ENCODE peak calls at places on chromosomes 12 and 14, in five cellular contexts. One of them, this sample, is unnamed.

GRCh38 chr14:37590096-37590809 is 4.8 kb downstream of the FOXA1 start:
- DNase-seq in pancreas: no peak
- DNase-seq in MCF 10A: no peak
- DNase-seq in Peyer's patch: no peak
- DNase-seq in NCI-H510A treated with DMSO at 0.1 percent for 48 hours: peak
- DNase-seq in this sample: no peak

GRCh38 chr12:40597133-40597532 is 95.1 kb upstream of the CNTN1 start:
- DNase-seq in pancreas: no peak
- DNase-seq in MCF 10A: no peak
- DNase-seq in Peyer's patch: no peak
- DNase-seq in NCI-H510A treated with DMSO at 0.1 percent for 48 hours: no peak
- DNase-seq in this sample: no peak

GRCh38 chr12:29228474-29229157 is 79.5 kb downstream of the FAR2 start:
- DNase-seq in pancreas: no peak
- DNase-seq in MCF 10A: no peak
- DNase-seq in Peyer's patch: no peak
- DNase-seq in NCI-H510A treated with DMSO at 0.1 percent for 48 hours: no peak
- DNase-seq in this sample: no peak

GRCh38 chr14:74144789-74145188 is 60.0 kb downstream of the LIN52 start:
- DNase-seq in pancreas: no peak
- DNase-seq in MCF 10A: no peak
- DNase-seq in Peyer's patch: no peak
- DNase-seq in NCI-H510A treated with DMSO at 0.1 percent for 48 hours: no peak
- DNase-seq in this sample: no peak

GRCh38 chr14:60222820-60223219 is 26.2 kb upstream of the PPM1A start:
- DNase-seq in pancreas: peak
- DNase-seq in MCF 10A: no peak
- DNase-seq in Peyer's patch: no peak
- DNase-seq in NCI-H510A treated with DMSO at 0.1 percent for 48 hours: no peak
- DNase-seq in this sample: no peak

GRCh38 chr14:74411671-74412070 is 14.3 kb downstream of the SYNDIG1L start:
- DNase-seq in pancreas: no peak
- DNase-seq in MCF 10A: no peak
- DNase-seq in Peyer's patch: no peak
- DNase-seq in NCI-H510A treated with DMSO at 0.1 percent for 48 hours: no peak
- DNase-seq in this sample: no peak

GRCh38 chr14:32560213-32560857 is 231.2 kb downstream of the AKAP6 start:
- DNase-seq in pancreas: peak
- DNase-seq in MCF 10A: peak
- DNase-seq in Peyer's patch: no peak
- DNase-seq in NCI-H510A treated with DMSO at 0.1 percent for 48 hours: peak
- DNase-seq in this sample: no peak

GRCh38 chr12:55385911-55386310 is 14.4 kb upstream of the OR6C65 start:
- DNase-seq in pancreas: no peak
- DNase-seq in MCF 10A: no peak
- DNase-seq in Peyer's patch: no peak
- DNase-seq in NCI-H510A treated with DMSO at 0.1 percent for 48 hours: no peak
- DNase-seq in this sample: no peak

GRCh38 chr12:46517579-46517962 is 145.0 kb upstream of the SLC38A2 start:
- DNase-seq in pancreas: no peak
- DNase-seq in MCF 10A: no peak
- DNase-seq in Peyer's patch: no peak
- DNase-seq in NCI-H510A treated with DMSO at 0.1 percent for 48 hours: no peak
- DNase-seq in this sample: no peak

GRCh38 chr12:86193931-86194330 is 62.3 kb downstream of the MGAT4C start:
- DNase-seq in pancreas: no peak
- DNase-seq in MCF 10A: peak
- DNase-seq in Peyer's patch: no peak
- DNase-seq in NCI-H510A treated with DMSO at 0.1 percent for 48 hours: no peak
- DNase-seq in this sample: no peak

GRCh38 chr12:102504871-102505270 is 24.5 kb upstream of the IGF1 start:
- DNase-seq in pancreas: no peak
- DNase-seq in MCF 10A: peak
- DNase-seq in Peyer's patch: no peak
- DNase-seq in NCI-H510A treated with DMSO at 0.1 percent for 48 hours: no peak
- DNase-seq in this sample: no peak

GRCh38 chr12:95605875-95606274 is 54.6 kb upstream of the USP44 start:
- DNase-seq in pancreas: peak
- DNase-seq in MCF 10A: no peak
- DNase-seq in Peyer's patch: no peak
- DNase-seq in NCI-H510A treated with DMSO at 0.1 percent for 48 hours: no peak
- DNase-seq in this sample: no peak

GRCh38 chr14:33342299-33342974 is 403.8 kb downstream of the NPAS3 start:
- DNase-seq in pancreas: no peak
- DNase-seq in MCF 10A: no peak
- DNase-seq in Peyer's patch: no peak
- DNase-seq in NCI-H510A treated with DMSO at 0.1 percent for 48 hours: no peak
- DNase-seq in this sample: no peak

GRCh38 chr12:44847888-44848770 is 28.0 kb downstream of the NELL2 start:
- DNase-seq in pancreas: no peak
- DNase-seq in MCF 10A: no peak
- DNase-seq in Peyer's patch: peak
- DNase-seq in NCI-H510A treated with DMSO at 0.1 percent for 48 hours: no peak
- DNase-seq in this sample: peak

GRCh38 chr12:122895290-122895689 is 634 bp downstream of the VPS37B start:
- DNase-seq in pancreas: no peak
- DNase-seq in MCF 10A: no peak
- DNase-seq in Peyer's patch: no peak
- DNase-seq in NCI-H510A treated with DMSO at 0.1 percent for 48 hours: no peak
- DNase-seq in this sample: no peak

GRCh38 chr12:11822071-11822818 is 172.8 kb downstream of the ETV6 start:
- DNase-seq in pancreas: no peak
- DNase-seq in MCF 10A: peak
- DNase-seq in Peyer's patch: peak
- DNase-seq in NCI-H510A treated with DMSO at 0.1 percent for 48 hours: peak
- DNase-seq in this sample: no peak

This sample was measured in spleen.